ENCODE peak calls at places on chromosomes 11 and 22, in eight cellular contexts. C is naive thymus-derived CD8-positive, alpha-beta T cell; T is astrocyte of the hippocampus; R is fibroblast of pulmonary artery; J is cerebellar cortex; Z is NCI-H2171; D is endodermal cell; Q is substantia nigra. O is an unnamed sample.
A peak's percentile ranks its signal among the peaks of the same experiment; 100 is the strongest.

GRCh38 chr11:2100361-2101170 is 38.6 kb downstream of the IGF2 start:
- DNase-seq in C (peak; percentile 84), T (peak; percentile 32), R (peak; percentile 35), J (no peak), Z (no peak), D (no peak), Q (no peak), O (no peak)

GRCh38 chr11:67731583-67731982 is 57.2 kb upstream of the ALDH3B2 start:
- DNase-seq in C (no peak), T (no peak), R (no peak), J (no peak), Z (peak; percentile 28), D (no peak), Q (no peak), O (no peak)

GRCh38 chr22:49190816-49191505 is 636.7 kb downstream of the BRD1 start:
- DNase-seq in C (no peak), T (no peak), R (no peak), J (no peak), Z (no peak), D (no peak), Q (no peak), O (no peak)

GRCh38 chr11:61814242-61814957 is 2.4 kb downstream of the FADS1 start:
- DNase-seq in C (no peak), T (peak; percentile 39), R (peak; percentile 49), J (peak; percentile 60), Z (no peak), D (peak; percentile 79), Q (no peak), O (no peak)

GRCh38 chr11:101428918-101429317 is 154.9 kb downstream of the TRPC6 start:
- DNase-seq in C (no peak), T (no peak), R (peak; percentile 39), J (no peak), Z (no peak), D (peak; percentile 74), Q (no peak), O (no peak)

GRCh38 chr11:35986958-35987357 is 43.1 kb downstream of the LDLRAD3 start:
- DNase-seq in C (no peak), T (no peak), R (no peak), J (no peak), Z (no peak), D (no peak), Q (no peak), O (no peak)

GRCh38 chr11:43504316-43504950 is 145.7 kb downstream of the TTC17 start:
- DNase-seq in C (no peak), T (peak; percentile 28), R (peak; percentile 26), J (peak; percentile 66), Z (no peak), D (peak; percentile 77), Q (no peak), O (no peak)

GRCh38 chr11:15412054-15412453 is 297.3 kb downstream of the INSC start:
- DNase-seq in C (no peak), T (peak; percentile 3), R (no peak), J (no peak), Z (no peak), D (no peak), Q (no peak), O (no peak)

GRCh38 chr11:6737872-6738466 is 33.8 kb downstream of the OR2AG2 start:
- DNase-seq in C (peak; percentile 82), T (peak; percentile 39), R (peak; percentile 57), J (peak; percentile 53), Z (no peak), D (peak; percentile 75), Q (no peak), O (peak; percentile 86)

GRCh38 chr22:46436595-46437163 is 100.7 kb downstream of the CELSR1 start:
- DNase-seq in C (no peak), T (peak; percentile 55), R (peak; percentile 20), J (no peak), Z (no peak), D (no peak), Q (no peak), O (no peak)

GRCh38 chr11:115352805-115353483 is 151.3 kb downstream of the CADM1 start:
- DNase-seq in C (no peak), T (no peak), R (no peak), J (no peak), Z (no peak), D (no peak), Q (no peak), O (no peak)

GRCh38 chr11:65718964-65719492 is 1.6 kb downstream of the RNASEH2C start:
- DNase-seq in C (no peak), T (peak; percentile 17), R (peak; percentile 29), J (no peak), Z (no peak), D (no peak), Q (no peak), O (no peak)

GRCh38 chr11:821513-822371 is 3.0 kb downstream of the PNPLA2 start:
- DNase-seq in C (no peak), T (no peak), R (no peak), J (no peak), Z (no peak), D (no peak), Q (no peak), O (no peak)

GRCh38 chr22:25930710-25931353 is 188.8 kb downstream of the MYO18B start:
- DNase-seq in C (no peak), T (no peak), R (no peak), J (no peak), Z (no peak), D (peak; percentile 49), Q (no peak), O (no peak)

GRCh38 chr22:45671051-45671782 is 417 bp upstream of the ATXN10 start:
- DNase-seq in C (no peak), T (peak; percentile 37), R (no peak), J (peak; percentile 25), Z (no peak), D (peak; percentile 68), Q (no peak), O (no peak)

GRCh38 chr11:10044618-10045017 is 249.4 kb downstream of the SBF2 start:
- DNase-seq in C (no peak), T (no peak), R (peak; percentile 21), J (peak; percentile 8), Z (no peak), D (peak; percentile 58), Q (no peak), O (no peak)

GRCh38 chr11:117871160-117871559 is 5.3 kb downstream of the FXYD6 start:
- DNase-seq in C (no peak), T (no peak), R (no peak), J (peak; percentile 48), Z (no peak), D (no peak), Q (no peak), O (no peak)

GRCh38 chr11:102592634-102593581 is 32.2 kb downstream of the MMP20 start:
- DNase-seq in C (no peak), T (no peak), R (peak; percentile 36), J (peak; percentile 8), Z (no peak), D (no peak), Q (no peak), O (no peak)

GRCh38 chr11:23021287-23021863 is 161.1 kb upstream of the CCDC179 start:
- DNase-seq in C (no peak), T (peak; percentile 41), R (peak; percentile 47), J (no peak), Z (no peak), D (peak; percentile 67), Q (no peak), O (no peak)

GRCh38 chr22:45997077-45997774 is 20.3 kb upstream of the WNT7B start:
- DNase-seq in C (peak; percentile 64), T (peak; percentile 94), R (peak; percentile 97), J (no peak), Z (no peak), D (no peak), Q (peak; percentile 47), O (peak; percentile 21)

GRCh38 chr22:23147632-23148387 is 2.5 kb downstream of the RAB36 start:
- DNase-seq in C (no peak), T (peak; percentile 46), R (peak; percentile 93), J (no peak), Z (no peak), D (no peak), Q (no peak), O (no peak)

GRCh38 chr11:17526931-17527660 is 17.1 kb downstream of the USH1C start:
- DNase-seq in C (no peak), T (no peak), R (no peak), J (no peak), Z (no peak), D (no peak), Q (no peak), O (no peak)